ENCODE peak calls at places on chromosomes 4 and X, in six cellular contexts. G is SK-N-SH, L is lung, Q is PC-3, S is pancreas, O is heart left ventricle. Z is an unnamed sample.
A peak's percentile ranks its signal among the peaks of the same experiment; 100 is the strongest.

GRCh38 chr4:7183161-7183560 is 9.2 kb upstream of the SORCS2 start:
- DNase-seq in O (no peak), S (no peak), Q (no peak), L (no peak), G (no peak), Z (no peak)

GRCh38 chr4:126593626-126594025 is 1039.1 kb upstream of the INTU start:
- DNase-seq in S (no peak), O (no peak), L (no peak), G (no peak), Q (no peak), Z (no peak)

GRCh38 chr4:177511611-177512010 is 69.4 kb upstream of the AGA start:
- DNase-seq in L (peak; percentile 48), S (no peak), Q (peak; percentile 88), O (no peak), G (no peak), Z (no peak)

GRCh38 chr4:15197005-15197404 is 194.7 kb downstream of the CPEB2 start:
- DNase-seq in O (no peak), Q (peak; percentile 31), G (peak; percentile 35), S (no peak), L (no peak), Z (peak; percentile 64)

GRCh38 chr4:89788243-89789072 is 48.5 kb downstream of the SNCA start:
- DNase-seq in G (no peak), O (peak; percentile 82), S (no peak), Q (no peak), L (no peak), Z (peak; percentile 95)

GRCh38 chr4:48345542-48345941 is 4.2 kb downstream of the SLAIN2 start:
- DNase-seq in O (no peak), Q (no peak), S (no peak), G (no peak), L (no peak), Z (no peak)

GRCh38 chrX:1717326-1717725 is 102.5 kb downstream of the ASMT start:
- DNase-seq in Q (no peak), G (no peak), L (no peak), S (no peak), O (no peak), Z (no peak)

GRCh38 chr4:184417802-184418511 is 56.4 kb downstream of the IRF2 start:
- DNase-seq in Q (peak; percentile 89), O (no peak), G (no peak), S (no peak), L (no peak), Z (peak; percentile 69)

GRCh38 chr4:16897351-16897750 is 1.1 kb downstream of the LDB2 start:
- DNase-seq in L (no peak), O (no peak), G (no peak), Q (no peak), S (no peak), Z (peak; percentile 18)

GRCh38 chr4:27112587-27112986 is 251.9 kb downstream of the STIM2 start:
- DNase-seq in S (no peak), Q (no peak), L (no peak), G (no peak), O (no peak), Z (no peak)

GRCh38 chr4:141131738-141132688 is 1.3 kb downstream of the RNF150 start:
- DNase-seq in Q (no peak), O (peak; percentile 43), L (no peak), G (no peak), S (peak; percentile 65), Z (no peak)

GRCh38 chr4:175447006-175447405 is 365.1 kb downstream of the GPM6A start:
- DNase-seq in L (no peak), O (no peak), G (no peak), S (no peak), Q (no peak), Z (no peak)

GRCh38 chr4:46254788-46255187 is 130.9 kb upstream of the GABRG1 start:
- DNase-seq in G (no peak), Q (peak; percentile 23), S (no peak), L (no peak), O (no peak), Z (no peak)

GRCh38 chrX:109533005-109533404 is 3.6 kb upstream of the NXT2 start:
- DNase-seq in O (no peak), L (no peak), G (no peak), Q (no peak), S (no peak), Z (no peak)

GRCh38 chr4:4564522-4564921 is 22.7 kb upstream of the STX18 start:
- DNase-seq in O (no peak), G (no peak), S (no peak), Q (no peak), L (no peak), Z (no peak)

GRCh38 chrX:129653181-129653984 is 1.4 kb downstream of the APLN start:
- DNase-seq in S (no peak), O (peak; percentile 71), G (no peak), Q (no peak), L (no peak), Z (no peak)

GRCh38 chr4:15756361-15756861 is 21.7 kb upstream of the CD38 start:
- DNase-seq in Q (peak; percentile 82), G (no peak), L (no peak), O (no peak), S (no peak), Z (peak; percentile 32)

GRCh38 chr4:156538651-156539285 is 432.8 kb downstream of the PDGFC start:
- DNase-seq in L (no peak), Q (no peak), O (no peak), G (no peak), S (no peak), Z (no peak)

GRCh38 chr4:2924286-2924685 is 38.9 kb downstream of the NOP14 start:
- DNase-seq in Q (no peak), S (peak; percentile 22), G (no peak), O (no peak), L (no peak), Z (no peak)

GRCh38 chr4:185145572-185145971 is 2.5 kb downstream of the SLC25A4 start:
- DNase-seq in L (no peak), Q (no peak), S (no peak), G (no peak), O (peak; percentile 81), Z (no peak)

GRCh38 chr4:103021120-103021519 is 1.6 kb upstream of the SLC9B1 start:
- DNase-seq in L (no peak), Q (no peak), O (no peak), S (no peak), G (no peak), Z (no peak)

GRCh38 chr4:140351778-140352177 is 21.7 kb upstream of the SCOC start:
- DNase-seq in Q (no peak), G (no peak), O (no peak), L (no peak), S (no peak), Z (no peak)

GRCh38 chr4:118102195-118102594 is 67.9 kb downstream of the NDST3 start:
- DNase-seq in G (no peak), O (no peak), Q (no peak), S (no peak), L (no peak), Z (no peak)

DNA sequence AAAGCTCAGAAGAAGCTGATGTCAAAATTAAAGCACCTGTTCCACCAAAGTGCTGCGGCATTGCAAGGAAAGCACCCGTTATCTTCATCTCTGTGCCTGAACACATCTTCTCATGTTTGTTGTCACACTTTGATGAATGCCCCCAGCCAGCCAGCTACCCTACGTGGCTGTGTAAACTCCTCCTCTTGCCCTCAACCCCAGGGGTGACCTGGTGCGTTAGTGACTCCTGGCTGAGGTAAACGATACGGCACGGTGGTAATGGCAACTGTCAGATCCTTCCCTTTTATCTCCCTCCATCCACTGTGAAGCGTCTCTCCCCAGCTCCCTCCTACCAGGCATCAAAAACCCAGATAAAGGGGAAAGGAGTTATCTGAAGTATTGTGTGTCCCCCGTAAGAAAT is 90.6 kb upstream of the WWC2 start:
- DNase-seq in O (no peak), S (no peak), Q (no peak), G (no peak), L (no peak), Z (no peak)
- TF ChIP-seq CTCF in O (no peak), S (no peak), Q (no peak), G (no peak), L (no peak), Z (no peak)

GRCh38 chr4:144868309-144868708 is 222.4 kb downstream of the HHIP start:
- DNase-seq in L (no peak), G (no peak), O (no peak), S (no peak), Q (no peak), Z (no peak)

GRCh38 chr4:144873591-144873990 is 224.4 kb downstream of the ANAPC10 start:
- DNase-seq in S (no peak), G (no peak), Q (no peak), L (no peak), O (no peak), Z (no peak)

DNA sequence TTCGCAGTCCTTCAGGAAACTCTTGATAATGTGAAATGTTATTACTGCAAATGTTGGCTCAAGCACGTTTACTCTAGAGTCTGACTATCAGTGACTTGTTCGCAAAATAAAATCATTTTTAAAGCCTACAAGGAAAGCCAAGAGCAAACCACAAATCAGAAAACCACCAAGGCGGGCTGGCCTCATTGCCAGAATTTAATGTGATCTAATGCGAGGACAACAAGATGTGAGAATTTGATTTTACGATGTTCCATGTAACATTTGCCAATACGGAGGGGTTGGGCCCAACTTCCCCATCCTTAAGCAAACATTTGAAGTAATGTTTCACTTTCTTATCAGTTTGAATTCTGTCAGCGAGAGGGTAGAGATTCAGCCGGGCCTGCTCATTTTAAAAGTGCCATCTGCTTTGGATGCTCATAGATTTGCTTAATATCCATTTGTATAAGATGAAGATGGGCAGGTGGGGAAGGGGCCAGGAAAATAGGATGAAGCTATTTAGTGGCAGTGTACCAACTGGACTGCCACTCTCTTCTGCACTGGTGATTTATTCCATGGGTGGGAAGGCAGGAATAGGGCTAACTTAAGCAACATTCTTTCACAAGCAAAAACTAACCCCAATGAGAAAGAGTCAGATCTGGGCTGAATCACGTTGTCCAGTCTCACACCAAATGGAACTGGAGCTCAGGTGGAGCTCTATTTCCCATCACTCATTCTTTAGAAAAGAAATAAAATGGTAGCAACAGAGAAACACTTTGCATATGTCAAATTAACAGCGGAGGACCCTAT is 225.3 kb downstream of the ANAPC10 start:
- DNase-seq in G (no peak), Q (no peak), O (no peak), L (no peak), S (no peak), Z (peak; percentile 49)
- H3K4me3 ChIP-seq in G (no peak overlapping the region), Q (no peak overlapping the region), O (no peak overlapping the region), L (no peak overlapping the region), S (no peak overlapping the region), Z (no peak overlapping the region)

DNA sequence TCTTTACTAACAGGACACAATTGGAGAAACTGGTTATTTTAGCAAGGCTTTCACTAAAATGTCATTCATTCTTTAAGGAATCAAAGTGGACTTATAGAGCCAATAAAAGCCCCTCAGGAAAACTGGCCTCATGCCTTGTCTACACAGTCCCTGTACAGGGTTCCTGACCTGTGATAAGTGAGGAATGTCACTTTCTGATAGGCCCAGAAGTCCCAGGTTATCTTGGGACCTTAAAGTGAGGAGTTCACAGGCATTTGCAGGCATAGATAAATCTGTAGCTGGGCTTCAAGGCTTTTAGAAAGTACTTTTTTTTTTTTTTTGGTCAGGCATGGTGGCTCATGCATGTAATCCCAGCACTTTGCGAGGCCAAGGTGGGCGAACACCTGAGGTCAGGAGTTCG is 19.4 kb upstream of the STPG2 start:
- DNase-seq in Q (no peak), L (no peak), G (no peak), S (no peak), O (no peak), Z (no peak)
- TF ChIP-seq CTCF in Q (no peak), L (no peak), G (no peak), S (no peak), O (no peak), Z (no peak)

DNA sequence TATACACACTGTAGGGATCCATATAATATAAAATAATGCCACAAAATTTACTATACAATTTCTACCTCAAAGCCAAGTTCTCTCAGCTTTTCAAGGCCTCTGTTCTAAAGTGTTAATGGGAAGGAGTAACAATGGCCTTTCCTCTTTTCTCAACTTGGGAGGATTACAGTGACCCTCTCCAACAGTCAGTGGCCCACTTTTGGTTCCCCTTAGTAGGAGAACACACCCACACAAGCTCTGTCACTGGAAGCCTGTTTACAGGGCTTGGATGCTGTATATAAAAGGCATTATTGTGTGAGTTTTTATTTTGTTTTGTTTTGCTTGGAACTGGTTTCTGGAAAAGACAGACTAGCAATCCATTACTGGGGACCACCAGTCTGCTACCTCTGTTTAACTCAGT is 1.8 kb downstream of the ARHGEF6 start:
- DNase-seq in O (no peak), S (no peak), Q (no peak), L (no peak), G (no peak), Z (no peak)
- H3K4me3 ChIP-seq in O (peak overlapping the region; percentile 8), S (no peak overlapping the region), Q (no peak overlapping the region), L (no peak overlapping the region), G (no peak overlapping the region), Z (no peak overlapping the region)

Z was measured in fibroblast of pulmonary artery.